ENCODE peak calls at places on chromosomes 4 and X, in eight cellular contexts. G is M059J, U is RCC 7860, D is amygdala, R is dorsolateral prefrontal cortex, L is left ventricle myocardium inferior, P is ELF-1, B is NCI-H146. Y is an unnamed sample.

GRCh38 chrX:15869695-15870094 is 15.1 kb upstream of the AP1S2 start:
- DNase-seq in G (no peak), U (no peak), D (no peak), R (no peak), L (no peak), P (no peak), B (no peak), Y (no peak)

GRCh38 chr4:106816501-106816900 is 219.6 kb downstream of the DKK2 start:
- DNase-seq in G (peak), U (no peak), D (no peak), R (no peak), L (no peak), P (no peak), B (no peak), Y (peak)

GRCh38 chr4:157045507-157046127 is 30.3 kb upstream of the GLRB start:
- DNase-seq in G (peak), U (peak), D (no peak), R (no peak), L (no peak), P (peak), B (peak), Y (peak)

GRCh38 chrX:24965400-24965799 is 50.4 kb downstream of the ARX start:
- DNase-seq in G (no peak), U (no peak), D (no peak), R (no peak), L (no peak), P (no peak), B (no peak), Y (no peak)

GRCh38 chr4:19655666-19656065 is 596.0 kb upstream of the SLIT2 start:
- DNase-seq in G (no peak), U (no peak), D (no peak), R (no peak), L (no peak), P (no peak), B (no peak), Y (no peak)

GRCh38 chr4:107826427-107826980 is 1.8 kb downstream of the SGMS2 start:
- DNase-seq in G (no peak), U (peak), D (no peak), R (no peak), L (no peak), P (no peak), B (no peak), Y (no peak)

GRCh38 chr4:20832821-20833220 is 132.6 kb downstream of the PACRGL start:
- DNase-seq in G (peak), U (peak), D (no peak), R (no peak), L (no peak), P (no peak), B (no peak), Y (peak)

GRCh38 chrX:13432376-13432775 is 112.5 kb upstream of the ATXN3L start:
- DNase-seq in G (peak), U (peak), D (no peak), R (no peak), L (no peak), P (no peak), B (no peak), Y (peak)

GRCh38 chr4:15653864-15654391 is 1.2 kb downstream of the FBXL5 start:
- DNase-seq in G (peak), U (peak), D (no peak), R (no peak), L (no peak), P (no peak), B (peak), Y (peak)

GRCh38 chrX:82998163-82998562 is 509.9 kb upstream of the POU3F4 start:
- DNase-seq in G (no peak), U (no peak), D (no peak), R (no peak), L (no peak), P (no peak), B (no peak), Y (no peak)

GRCh38 chrX:85243761-85244410 is at the start of the genes SATL1 and ZNF711:
- DNase-seq in G (peak), U (no peak), D (peak), R (peak), L (peak), P (peak), B (peak), Y (no peak)

GRCh38 chrX:84219551-84219950 is 31.6 kb upstream of the RPS6KA6 start:
- DNase-seq in G (no peak), U (peak), D (no peak), R (no peak), L (no peak), P (no peak), B (peak), Y (no peak)

GRCh38 chrX:153620576-153620975 is 21.6 kb upstream of the CCNQ start:
- DNase-seq in G (no peak), U (no peak), D (no peak), R (no peak), L (no peak), P (no peak), B (no peak), Y (no peak)

GRCh38 chrX:87664381-87664780 is 146.8 kb downstream of the KLHL4 start:
- DNase-seq in G (peak), U (peak), D (no peak), R (no peak), L (no peak), P (no peak), B (peak), Y (peak)

GRCh38 chr4:145808021-145808650 is 128.2 kb downstream of the C4orf51 start:
- DNase-seq in G (peak), U (peak), D (no peak), R (no peak), L (no peak), P (peak), B (peak), Y (peak)

GRCh38 chr4:151048913-151049312 is 33.8 kb upstream of the LRBA start:
- DNase-seq in G (no peak), U (no peak), D (no peak), R (no peak), L (no peak), P (no peak), B (no peak), Y (no peak)

GRCh38 chrX:136273986-136274385 is 22.8 kb upstream of the MAP7D3 start:
- DNase-seq in G (no peak), U (no peak), D (no peak), R (no peak), L (no peak), P (no peak), B (peak), Y (no peak)

GRCh38 chr4:157217708-157218107 is 2.8 kb upstream of the GRIA2 start:
- DNase-seq in G (peak), U (peak), D (no peak), R (no peak), L (no peak), P (no peak), B (peak), Y (peak)

GRCh38 chr4:53937918-53938317 is 126.5 kb downstream of the CHIC2 start:
- DNase-seq in G (peak), U (peak), D (no peak), R (no peak), L (no peak), P (peak), B (no peak), Y (peak)

GRCh38 chr4:175346381-175346780 is 428.2 kb downstream of the ADAM29 start:
- DNase-seq in G (peak), U (peak), D (no peak), R (no peak), L (no peak), P (no peak), B (no peak), Y (peak)

GRCh38 chrX:43741843-43742573 is 85.9 kb downstream of the MAOA start:
- DNase-seq in G (peak), U (no peak), D (no peak), R (no peak), L (no peak), P (no peak), B (no peak), Y (peak)

GRCh38 chr4:169090479-169091215 is 80.6 kb upstream of the CBR4 start:
- DNase-seq in G (no peak), U (no peak), D (no peak), R (no peak), L (no peak), P (no peak), B (no peak), Y (no peak)

GRCh38 chr4:681736-682451 is 7.1 kb downstream of the SLC49A3 start:
- DNase-seq in G (no peak), U (no peak), D (no peak), R (no peak), L (no peak), P (peak), B (peak), Y (no peak)

GRCh38 chrX:12973561-12974216 is 1.2 kb upstream of the TMSB4X start:
- DNase-seq in G (no peak), U (no peak), D (no peak), R (no peak), L (peak), P (no peak), B (peak), Y (no peak)

Y was measured in ELR.